ENCODE peak calls at places on chromosomes 7 and 10, in seven cellular contexts. One of them, this sample, is unnamed.

GRCh38 chr7:147406521-147407115 is 1183.9 kb upstream of the C7orf33 start:
- DNase-seq in hepatocyte: no peak
- DNase-seq in psoas muscle: no peak
- DNase-seq in esophagus squamous epithelium: no peak
- DNase-seq in aorta: no peak
- DNase-seq in CD4-positive, CD25-positive, alpha-beta regulatory T cell: no peak
- DNase-seq in heart right ventricle: no peak
- DNase-seq in this sample: peak; percentile 7

GRCh38 chr7:4159761-4160554 is 522.1 kb upstream of the FOXK1 start:
- DNase-seq in esophagus squamous epithelium: no peak
- DNase-seq in CD4-positive, CD25-positive, alpha-beta regulatory T cell: no peak
- DNase-seq in heart right ventricle: no peak
- DNase-seq in hepatocyte: no peak
- DNase-seq in aorta: no peak
- DNase-seq in psoas muscle: no peak
- DNase-seq in this sample: no peak

GRCh38 chr7:50505553-50505952 is 55.4 kb upstream of the FIGNL1 start:
- DNase-seq in psoas muscle: no peak
- DNase-seq in aorta: no peak
- DNase-seq in hepatocyte: no peak
- DNase-seq in CD4-positive, CD25-positive, alpha-beta regulatory T cell: no peak
- DNase-seq in esophagus squamous epithelium: no peak
- DNase-seq in heart right ventricle: no peak
- DNase-seq in this sample: no peak

GRCh38 chr10:14408139-14408538 is 77.4 kb upstream of the FRMD4A start:
- DNase-seq in esophagus squamous epithelium: no peak
- DNase-seq in aorta: no peak
- DNase-seq in psoas muscle: no peak
- DNase-seq in heart right ventricle: no peak
- DNase-seq in hepatocyte: no peak
- DNase-seq in CD4-positive, CD25-positive, alpha-beta regulatory T cell: no peak
- DNase-seq in this sample: no peak

GRCh38 chr7:116259821-116260440 is 49.6 kb downstream of the TES start:
- DNase-seq in aorta: no peak
- DNase-seq in hepatocyte: no peak
- DNase-seq in psoas muscle: no peak
- DNase-seq in esophagus squamous epithelium: no peak
- DNase-seq in CD4-positive, CD25-positive, alpha-beta regulatory T cell: no peak
- DNase-seq in heart right ventricle: no peak
- DNase-seq in this sample: no peak

GRCh38 chr7:65239707-65240352 is 133.8 kb upstream of the ZNF92 start:
- DNase-seq in aorta: peak; percentile 54
- DNase-seq in esophagus squamous epithelium: no peak
- DNase-seq in psoas muscle: no peak
- DNase-seq in hepatocyte: peak; percentile 60
- DNase-seq in heart right ventricle: peak; percentile 29
- DNase-seq in CD4-positive, CD25-positive, alpha-beta regulatory T cell: no peak
- DNase-seq in this sample: peak; percentile 68

GRCh38 chr7:4714767-4715384 is 32.8 kb downstream of the FOXK1 start:
- DNase-seq in psoas muscle: peak; percentile 70
- DNase-seq in heart right ventricle: no peak
- DNase-seq in esophagus squamous epithelium: no peak
- DNase-seq in CD4-positive, CD25-positive, alpha-beta regulatory T cell: no peak
- DNase-seq in hepatocyte: no peak
- DNase-seq in aorta: no peak
- DNase-seq in this sample: no peak

GRCh38 chr10:116113721-116114501 is 159.1 kb downstream of the GFRA1 start:
- DNase-seq in hepatocyte: no peak
- DNase-seq in psoas muscle: no peak
- DNase-seq in aorta: no peak
- DNase-seq in esophagus squamous epithelium: no peak
- DNase-seq in heart right ventricle: no peak
- DNase-seq in CD4-positive, CD25-positive, alpha-beta regulatory T cell: no peak
- DNase-seq in this sample: no peak

GRCh38 chr7:134752006-134752760 is 27.3 kb upstream of the CALD1 start:
- DNase-seq in aorta: no peak
- DNase-seq in psoas muscle: no peak
- DNase-seq in hepatocyte: no peak
- DNase-seq in heart right ventricle: no peak
- DNase-seq in CD4-positive, CD25-positive, alpha-beta regulatory T cell: no peak
- DNase-seq in esophagus squamous epithelium: no peak
- DNase-seq in this sample: no peak

GRCh38 chr7:134478707-134479106 is 19.8 kb upstream of the AKR1B1 start:
- DNase-seq in CD4-positive, CD25-positive, alpha-beta regulatory T cell: no peak
- DNase-seq in aorta: no peak
- DNase-seq in esophagus squamous epithelium: no peak
- DNase-seq in psoas muscle: no peak
- DNase-seq in hepatocyte: no peak
- DNase-seq in heart right ventricle: no peak
- DNase-seq in this sample: no peak

GRCh38 chr7:78151229-78151628 is 352.7 kb downstream of the PHTF2 start:
- DNase-seq in CD4-positive, CD25-positive, alpha-beta regulatory T cell: no peak
- DNase-seq in heart right ventricle: no peak
- DNase-seq in aorta: no peak
- DNase-seq in psoas muscle: no peak
- DNase-seq in esophagus squamous epithelium: no peak
- DNase-seq in hepatocyte: no peak
- DNase-seq in this sample: no peak

GRCh38 chr10:102118867-102119266 is 1.3 kb downstream of the LDB1 start:
- DNase-seq in heart right ventricle: peak; percentile 23
- DNase-seq in hepatocyte: no peak
- DNase-seq in esophagus squamous epithelium: no peak
- DNase-seq in aorta: peak; percentile 64
- DNase-seq in psoas muscle: no peak
- DNase-seq in CD4-positive, CD25-positive, alpha-beta regulatory T cell: peak; percentile 47
- DNase-seq in this sample: peak; percentile 62

GRCh38 chr7:20795361-20795760 is 8.7 kb upstream of the SP8 start:
- DNase-seq in psoas muscle: no peak
- DNase-seq in heart right ventricle: no peak
- DNase-seq in hepatocyte: no peak
- DNase-seq in aorta: no peak
- DNase-seq in esophagus squamous epithelium: no peak
- DNase-seq in CD4-positive, CD25-positive, alpha-beta regulatory T cell: no peak
- DNase-seq in this sample: no peak

GRCh38 chr10:96470108-96470743 is 43.5 kb downstream of the TLL2 start:
- DNase-seq in psoas muscle: no peak
- DNase-seq in CD4-positive, CD25-positive, alpha-beta regulatory T cell: peak; percentile 27
- DNase-seq in heart right ventricle: no peak
- DNase-seq in esophagus squamous epithelium: no peak
- DNase-seq in aorta: no peak
- DNase-seq in hepatocyte: peak; percentile 25
- DNase-seq in this sample: peak; percentile 59

GRCh38 chr7:112573302-112574039 is 92.7 kb downstream of the LSMEM1 start:
- DNase-seq in aorta: no peak
- DNase-seq in CD4-positive, CD25-positive, alpha-beta regulatory T cell: no peak
- DNase-seq in esophagus squamous epithelium: no peak
- DNase-seq in hepatocyte: no peak
- DNase-seq in psoas muscle: no peak
- DNase-seq in heart right ventricle: no peak
- DNase-seq in this sample: no peak

GRCh38 chr7:133695976-133696531 is 431.1 kb upstream of the LRGUK start:
- DNase-seq in CD4-positive, CD25-positive, alpha-beta regulatory T cell: no peak
- DNase-seq in hepatocyte: no peak
- DNase-seq in aorta: no peak
- DNase-seq in esophagus squamous epithelium: no peak
- DNase-seq in heart right ventricle: no peak
- DNase-seq in psoas muscle: no peak
- DNase-seq in this sample: no peak

GRCh38 chr7:145986248-145986874 is 130.2 kb upstream of the CNTNAP2 start:
- DNase-seq in heart right ventricle: no peak
- DNase-seq in aorta: no peak
- DNase-seq in esophagus squamous epithelium: no peak
- DNase-seq in psoas muscle: no peak
- DNase-seq in hepatocyte: no peak
- DNase-seq in CD4-positive, CD25-positive, alpha-beta regulatory T cell: no peak
- DNase-seq in this sample: no peak

GRCh38 chr7:89133357-89133756 is 337.8 kb upstream of the TEX47 start:
- DNase-seq in CD4-positive, CD25-positive, alpha-beta regulatory T cell: no peak
- DNase-seq in heart right ventricle: no peak
- DNase-seq in hepatocyte: no peak
- DNase-seq in esophagus squamous epithelium: no peak
- DNase-seq in psoas muscle: no peak
- DNase-seq in aorta: no peak
- DNase-seq in this sample: peak; percentile 12

GRCh38 chr10:100791254-100792058 is 46.1 kb downstream of the PAX2 start:
- DNase-seq in CD4-positive, CD25-positive, alpha-beta regulatory T cell: no peak
- DNase-seq in aorta: no peak
- DNase-seq in esophagus squamous epithelium: no peak
- DNase-seq in hepatocyte: peak; percentile 28
- DNase-seq in psoas muscle: no peak
- DNase-seq in heart right ventricle: no peak
- DNase-seq in this sample: no peak

GRCh38 chr7:15452670-15453069 is 109.1 kb downstream of the AGMO start:
- DNase-seq in aorta: no peak
- DNase-seq in esophagus squamous epithelium: no peak
- DNase-seq in CD4-positive, CD25-positive, alpha-beta regulatory T cell: no peak
- DNase-seq in psoas muscle: no peak
- DNase-seq in heart right ventricle: no peak
- DNase-seq in hepatocyte: no peak
- DNase-seq in this sample: no peak

GRCh38 chr7:15441915-15442314 is 119.9 kb downstream of the AGMO start:
- DNase-seq in hepatocyte: no peak
- DNase-seq in aorta: no peak
- DNase-seq in psoas muscle: no peak
- DNase-seq in esophagus squamous epithelium: no peak
- DNase-seq in CD4-positive, CD25-positive, alpha-beta regulatory T cell: no peak
- DNase-seq in heart right ventricle: no peak
- DNase-seq in this sample: no peak

GRCh38 chr7:15446280-15446679 is 115.5 kb downstream of the AGMO start:
- DNase-seq in psoas muscle: no peak
- DNase-seq in esophagus squamous epithelium: no peak
- DNase-seq in aorta: no peak
- DNase-seq in heart right ventricle: no peak
- DNase-seq in CD4-positive, CD25-positive, alpha-beta regulatory T cell: no peak
- DNase-seq in hepatocyte: no peak
- DNase-seq in this sample: no peak

DNA sequence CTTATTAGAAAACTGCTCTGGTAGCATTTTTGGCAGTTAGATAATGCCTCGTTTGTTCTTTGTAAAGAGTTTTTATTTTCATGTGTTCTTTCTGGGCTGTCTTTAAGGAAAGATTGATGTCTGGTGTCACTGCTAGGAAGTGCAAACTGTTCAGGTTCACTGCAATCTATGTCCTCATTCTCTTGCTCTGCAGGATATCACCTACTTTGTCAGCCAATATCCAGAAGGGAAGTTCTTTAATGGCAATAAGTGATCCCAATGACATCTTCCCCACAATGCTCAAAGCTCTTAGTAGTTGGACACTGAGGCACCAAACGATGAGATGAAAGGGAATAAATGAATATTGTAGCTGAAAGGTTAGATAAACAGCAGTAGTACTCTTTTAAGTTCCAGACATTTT is 115.1 kb downstream of the AGMO start:
- DNase-seq in esophagus squamous epithelium: no peak
- DNase-seq in hepatocyte: no peak
- DNase-seq in CD4-positive, CD25-positive, alpha-beta regulatory T cell: no peak
- DNase-seq in heart right ventricle: no peak
- DNase-seq in psoas muscle: no peak
- DNase-seq in aorta: no peak
- DNase-seq in this sample: no peak
- H3K27ac ChIP-seq in esophagus squamous epithelium: no peak overlapping the region
- H3K27ac ChIP-seq in hepatocyte: no peak overlapping the region
- H3K27ac ChIP-seq in CD4-positive, CD25-positive, alpha-beta regulatory T cell: no peak overlapping the region
- H3K27ac ChIP-seq in heart right ventricle: no peak overlapping the region
- H3K27ac ChIP-seq in psoas muscle: no peak overlapping the region
- H3K27ac ChIP-seq in aorta: no peak overlapping the region
- H3K27ac ChIP-seq in this sample: no peak overlapping the region

DNA sequence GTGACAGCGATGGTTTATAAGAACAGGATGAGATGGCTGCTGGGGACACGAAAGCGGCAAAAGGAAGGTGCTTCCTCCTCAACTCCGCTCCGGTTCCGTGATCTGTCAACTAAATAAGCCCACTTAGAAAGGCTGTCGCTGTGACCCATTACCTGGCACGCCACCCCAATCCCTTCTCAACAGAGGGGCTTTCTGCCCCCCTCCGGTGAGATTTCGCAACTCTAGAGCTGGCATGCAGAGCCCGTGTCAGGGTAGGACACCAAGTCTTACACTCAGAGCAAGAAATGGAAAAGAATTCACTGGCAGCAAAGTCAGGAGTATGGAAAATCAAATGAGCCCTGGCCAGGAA is 66.4 kb downstream of the FGFR2 start:
- DNase-seq in heart right ventricle: no peak
- DNase-seq in CD4-positive, CD25-positive, alpha-beta regulatory T cell: no peak
- DNase-seq in esophagus squamous epithelium: no peak
- DNase-seq in aorta: no peak
- DNase-seq in psoas muscle: no peak
- DNase-seq in hepatocyte: no peak
- DNase-seq in this sample: no peak
- H3K9me3 ChIP-seq in heart right ventricle: no peaks in the 10 kb centered on the region
- H3K9me3 ChIP-seq in CD4-positive, CD25-positive, alpha-beta regulatory T cell: no peaks in the 10 kb centered on the region
- H3K9me3 ChIP-seq in esophagus squamous epithelium: no peaks in the 10 kb centered on the region
- H3K9me3 ChIP-seq in aorta: no peaks in the 10 kb centered on the region
- H3K9me3 ChIP-seq in psoas muscle: no peaks in the 10 kb centered on the region
- H3K9me3 ChIP-seq in hepatocyte: no peaks in the 10 kb centered on the region
- H3K9me3 ChIP-seq in this sample: no peaks in the 10 kb centered on the region

DNA sequence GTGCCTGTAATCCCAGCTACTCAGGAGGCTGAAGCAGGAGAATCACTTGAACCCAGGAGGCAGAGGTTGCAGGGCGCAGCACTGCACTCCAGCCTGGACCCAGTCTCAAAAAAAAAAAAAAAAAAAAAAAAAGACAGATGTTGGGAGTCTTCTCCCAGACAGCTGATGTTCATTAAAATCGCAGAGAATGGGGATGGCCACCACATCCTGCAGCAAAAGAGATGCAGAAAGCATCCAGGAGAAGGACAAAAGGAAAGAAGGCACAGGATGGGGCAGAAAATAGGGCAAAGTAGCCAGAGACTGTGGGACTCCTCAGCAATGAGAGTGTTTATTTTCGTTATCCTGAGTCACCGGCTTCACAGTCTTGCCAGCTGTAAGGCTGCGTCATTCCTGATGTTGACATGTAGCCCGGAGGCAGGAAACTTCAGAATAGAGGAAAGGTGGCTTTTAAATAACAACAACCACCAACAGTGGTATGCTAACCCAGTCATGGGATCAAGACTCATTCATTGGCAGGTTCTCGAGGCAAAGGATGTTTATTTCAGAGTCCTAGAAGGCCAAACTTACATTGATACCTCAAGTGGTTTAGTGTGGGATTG is 149.5 kb upstream of the SVIL start:
- DNase-seq in psoas muscle: peak; percentile 79
- DNase-seq in heart right ventricle: peak; percentile 14
- DNase-seq in CD4-positive, CD25-positive, alpha-beta regulatory T cell: no peak
- DNase-seq in esophagus squamous epithelium: no peak
- DNase-seq in aorta: peak; percentile 78
- DNase-seq in hepatocyte: peak; percentile 77
- DNase-seq in this sample: peak; percentile 94
- H3K27ac ChIP-seq in psoas muscle: peak overlapping the region; percentile 89
- H3K27ac ChIP-seq in heart right ventricle: peak overlapping the region; percentile 36
- H3K27ac ChIP-seq in CD4-positive, CD25-positive, alpha-beta regulatory T cell: no peak overlapping the region
- H3K27ac ChIP-seq in esophagus squamous epithelium: peak overlapping the region; percentile 9
- H3K27ac ChIP-seq in aorta: peak overlapping the region; percentile 95
- H3K27ac ChIP-seq in hepatocyte: peak overlapping the region; percentile 33
- H3K27ac ChIP-seq in this sample: peak overlapping the region; percentile 24

DNA sequence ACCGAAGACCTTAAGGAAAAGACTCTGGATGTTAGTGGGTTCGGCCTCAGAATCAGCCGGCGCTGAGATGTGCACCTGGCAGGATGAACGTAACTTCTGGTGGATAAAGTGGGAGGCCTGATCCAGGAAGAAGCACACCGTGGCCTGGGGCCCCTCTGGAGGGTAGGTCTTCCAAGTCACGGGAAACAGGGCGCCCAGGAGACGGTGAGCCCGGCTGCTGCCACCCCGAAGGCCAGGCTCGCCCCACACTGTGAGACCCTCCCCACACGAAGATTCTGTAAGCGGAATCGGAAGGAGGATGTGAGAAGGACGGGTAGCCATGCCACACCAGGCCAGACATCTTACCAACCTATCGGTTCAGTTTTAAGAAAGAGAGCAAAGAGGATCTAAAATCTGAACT is 279.0 kb downstream of the DNAJB6 start:
- DNase-seq in hepatocyte: no peak
- DNase-seq in CD4-positive, CD25-positive, alpha-beta regulatory T cell: no peak
- DNase-seq in esophagus squamous epithelium: no peak
- DNase-seq in psoas muscle: no peak
- DNase-seq in heart right ventricle: no peak
- DNase-seq in aorta: no peak
- DNase-seq in this sample: no peak
- H3K9me3 ChIP-seq in hepatocyte: no peaks in the 10 kb centered on the region
- H3K9me3 ChIP-seq in CD4-positive, CD25-positive, alpha-beta regulatory T cell: no peaks in the 10 kb centered on the region
- H3K9me3 ChIP-seq in esophagus squamous epithelium: no peaks in the 10 kb centered on the region
- H3K9me3 ChIP-seq in psoas muscle: no peaks in the 10 kb centered on the region
- H3K9me3 ChIP-seq in heart right ventricle: no peaks in the 10 kb centered on the region
- H3K9me3 ChIP-seq in aorta: peaks cover 3% of the 10 kb centered on the region
- H3K9me3 ChIP-seq in this sample: no peaks in the 10 kb centered on the region